ENCODE peak calls at places on chromosomes 5 and 9, in eight cellular contexts. One of them, this sample, is unnamed.

GRCh38 chr5:133825631-133826289 is 142.7 kb downstream of the C5orf15 start:
- DNase-seq in sigmoid colon: no peak
- DNase-seq in transverse colon: no peak
- DNase-seq in bronchial epithelial cell: no peak
- DNase-seq in mesendoderm: no peak
- DNase-seq in CD8-positive, alpha-beta T cell: peak; percentile 28
- DNase-seq in adrenal gland: no peak
- DNase-seq in mucosa of descending colon: no peak
- DNase-seq in this sample: peak; percentile 42

GRCh38 chr9:96061293-96061987 is 185.9 kb downstream of the ERCC6L2 start:
- DNase-seq in sigmoid colon: no peak
- DNase-seq in transverse colon: no peak
- DNase-seq in bronchial epithelial cell: peak; percentile 68
- DNase-seq in mesendoderm: peak; percentile 76
- DNase-seq in CD8-positive, alpha-beta T cell: peak; percentile 26
- DNase-seq in adrenal gland: peak; percentile 71
- DNase-seq in mucosa of descending colon: peak; percentile 44
- DNase-seq in this sample: peak; percentile 27

GRCh38 chr9:21121079-21121478 is 20.6 kb downstream of the IFNW1 start:
- DNase-seq in sigmoid colon: no peak
- DNase-seq in transverse colon: no peak
- DNase-seq in bronchial epithelial cell: no peak
- DNase-seq in mesendoderm: no peak
- DNase-seq in CD8-positive, alpha-beta T cell: no peak
- DNase-seq in adrenal gland: no peak
- DNase-seq in mucosa of descending colon: no peak
- DNase-seq in this sample: no peak

GRCh38 chr9:70998962-70999361 is 122.5 kb downstream of the TRPM3 start:
- DNase-seq in sigmoid colon: no peak
- DNase-seq in transverse colon: no peak
- DNase-seq in bronchial epithelial cell: no peak
- DNase-seq in mesendoderm: no peak
- DNase-seq in CD8-positive, alpha-beta T cell: no peak
- DNase-seq in adrenal gland: no peak
- DNase-seq in mucosa of descending colon: no peak
- DNase-seq in this sample: no peak

GRCh38 chr5:145863005-145863404 is 9.8 kb downstream of the GRXCR2 start:
- DNase-seq in sigmoid colon: no peak
- DNase-seq in transverse colon: no peak
- DNase-seq in bronchial epithelial cell: no peak
- DNase-seq in mesendoderm: no peak
- DNase-seq in CD8-positive, alpha-beta T cell: no peak
- DNase-seq in adrenal gland: no peak
- DNase-seq in mucosa of descending colon: no peak
- DNase-seq in this sample: no peak

GRCh38 chr9:101387871-101388506 is 3.2 kb upstream of the BAAT start:
- DNase-seq in sigmoid colon: no peak
- DNase-seq in transverse colon: no peak
- DNase-seq in bronchial epithelial cell: peak; percentile 68
- DNase-seq in mesendoderm: peak; percentile 70
- DNase-seq in CD8-positive, alpha-beta T cell: no peak
- DNase-seq in adrenal gland: no peak
- DNase-seq in mucosa of descending colon: peak; percentile 42
- DNase-seq in this sample: no peak

GRCh38 chr5:102270036-102270435 is 26.0 kb downstream of the SLCO4C1 start:
- DNase-seq in sigmoid colon: no peak
- DNase-seq in transverse colon: no peak
- DNase-seq in bronchial epithelial cell: no peak
- DNase-seq in mesendoderm: no peak
- DNase-seq in CD8-positive, alpha-beta T cell: no peak
- DNase-seq in adrenal gland: no peak
- DNase-seq in mucosa of descending colon: no peak
- DNase-seq in this sample: no peak

GRCh38 chr9:82682431-82682830 is 380.5 kb downstream of the RASEF start:
- DNase-seq in sigmoid colon: no peak
- DNase-seq in transverse colon: no peak
- DNase-seq in bronchial epithelial cell: no peak
- DNase-seq in mesendoderm: no peak
- DNase-seq in CD8-positive, alpha-beta T cell: no peak
- DNase-seq in adrenal gland: no peak
- DNase-seq in mucosa of descending colon: no peak
- DNase-seq in this sample: no peak

GRCh38 chr5:640461-641330 is 28.6 kb downstream of the CEP72 start:
- DNase-seq in sigmoid colon: no peak
- DNase-seq in transverse colon: no peak
- DNase-seq in bronchial epithelial cell: no peak
- DNase-seq in mesendoderm: no peak
- DNase-seq in CD8-positive, alpha-beta T cell: no peak
- DNase-seq in adrenal gland: no peak
- DNase-seq in mucosa of descending colon: no peak
- DNase-seq in this sample: no peak

GRCh38 chr5:20305463-20305862 is 317.5 kb upstream of the CDH18 start:
- DNase-seq in sigmoid colon: no peak
- DNase-seq in transverse colon: no peak
- DNase-seq in bronchial epithelial cell: no peak
- DNase-seq in mesendoderm: no peak
- DNase-seq in CD8-positive, alpha-beta T cell: no peak
- DNase-seq in adrenal gland: no peak
- DNase-seq in mucosa of descending colon: no peak
- DNase-seq in this sample: no peak

GRCh38 chr9:76576344-76576743 is 117.4 kb downstream of the GCNT1 start:
- DNase-seq in sigmoid colon: peak; percentile 68
- DNase-seq in transverse colon: peak; percentile 40
- DNase-seq in bronchial epithelial cell: peak; percentile 48
- DNase-seq in mesendoderm: peak; percentile 34
- DNase-seq in CD8-positive, alpha-beta T cell: peak; percentile 42
- DNase-seq in adrenal gland: peak; percentile 58
- DNase-seq in mucosa of descending colon: peak; percentile 57
- DNase-seq in this sample: no peak

GRCh38 chr9:16653491-16654407 is 216.7 kb downstream of the BNC2 start:
- DNase-seq in sigmoid colon: peak; percentile 76
- DNase-seq in transverse colon: peak; percentile 12
- DNase-seq in bronchial epithelial cell: no peak
- DNase-seq in mesendoderm: peak; percentile 11
- DNase-seq in CD8-positive, alpha-beta T cell: no peak
- DNase-seq in adrenal gland: peak; percentile 56
- DNase-seq in mucosa of descending colon: no peak
- DNase-seq in this sample: peak; percentile 44

GRCh38 chr5:16707168-16707868 is 90.5 kb upstream of the RETREG1 start:
- DNase-seq in sigmoid colon: no peak
- DNase-seq in transverse colon: no peak
- DNase-seq in bronchial epithelial cell: no peak
- DNase-seq in mesendoderm: no peak
- DNase-seq in CD8-positive, alpha-beta T cell: no peak
- DNase-seq in adrenal gland: no peak
- DNase-seq in mucosa of descending colon: no peak
- DNase-seq in this sample: peak; percentile 85

GRCh38 chr9:16367605-16368424 is 502.7 kb downstream of the BNC2 start:
- DNase-seq in sigmoid colon: no peak
- DNase-seq in transverse colon: no peak
- DNase-seq in bronchial epithelial cell: peak; percentile 77
- DNase-seq in mesendoderm: peak; percentile 85
- DNase-seq in CD8-positive, alpha-beta T cell: no peak
- DNase-seq in adrenal gland: no peak
- DNase-seq in mucosa of descending colon: no peak
- DNase-seq in this sample: no peak

GRCh38 chr5:138271281-138271680 is 3.1 kb downstream of the GFRA3 start:
- DNase-seq in sigmoid colon: no peak
- DNase-seq in transverse colon: no peak
- DNase-seq in bronchial epithelial cell: no peak
- DNase-seq in mesendoderm: no peak
- DNase-seq in CD8-positive, alpha-beta T cell: no peak
- DNase-seq in adrenal gland: no peak
- DNase-seq in mucosa of descending colon: no peak
- DNase-seq in this sample: no peak

GRCh38 chr5:74641014-74641777 is 668 bp upstream of the ENC1 start:
- DNase-seq in sigmoid colon: peak; percentile 81
- DNase-seq in transverse colon: peak; percentile 93
- DNase-seq in bronchial epithelial cell: peak; percentile 57
- DNase-seq in mesendoderm: peak; percentile 86
- DNase-seq in CD8-positive, alpha-beta T cell: no peak
- DNase-seq in adrenal gland: peak; percentile 78
- DNase-seq in mucosa of descending colon: peak; percentile 92
- DNase-seq in this sample: peak; percentile 62

GRCh38 chr5:96114736-96115466 is 153.2 kb upstream of the ELL2 start:
- DNase-seq in sigmoid colon: no peak
- DNase-seq in transverse colon: no peak
- DNase-seq in bronchial epithelial cell: peak; percentile 87
- DNase-seq in mesendoderm: no peak
- DNase-seq in CD8-positive, alpha-beta T cell: no peak
- DNase-seq in adrenal gland: no peak
- DNase-seq in mucosa of descending colon: no peak
- DNase-seq in this sample: no peak
- H3K4me3 ChIP-seq in sigmoid colon: no peak overlapping the region
- H3K4me3 ChIP-seq in transverse colon: no peak overlapping the region
- H3K4me3 ChIP-seq in bronchial epithelial cell: no peak overlapping the region
- H3K4me3 ChIP-seq in mesendoderm: no peak overlapping the region
- H3K4me3 ChIP-seq in CD8-positive, alpha-beta T cell: no peak overlapping the region
- H3K4me3 ChIP-seq in adrenal gland: no peak overlapping the region
- H3K4me3 ChIP-seq in mucosa of descending colon: no peak overlapping the region
- H3K4me3 ChIP-seq in this sample: no peak overlapping the region

DNA sequence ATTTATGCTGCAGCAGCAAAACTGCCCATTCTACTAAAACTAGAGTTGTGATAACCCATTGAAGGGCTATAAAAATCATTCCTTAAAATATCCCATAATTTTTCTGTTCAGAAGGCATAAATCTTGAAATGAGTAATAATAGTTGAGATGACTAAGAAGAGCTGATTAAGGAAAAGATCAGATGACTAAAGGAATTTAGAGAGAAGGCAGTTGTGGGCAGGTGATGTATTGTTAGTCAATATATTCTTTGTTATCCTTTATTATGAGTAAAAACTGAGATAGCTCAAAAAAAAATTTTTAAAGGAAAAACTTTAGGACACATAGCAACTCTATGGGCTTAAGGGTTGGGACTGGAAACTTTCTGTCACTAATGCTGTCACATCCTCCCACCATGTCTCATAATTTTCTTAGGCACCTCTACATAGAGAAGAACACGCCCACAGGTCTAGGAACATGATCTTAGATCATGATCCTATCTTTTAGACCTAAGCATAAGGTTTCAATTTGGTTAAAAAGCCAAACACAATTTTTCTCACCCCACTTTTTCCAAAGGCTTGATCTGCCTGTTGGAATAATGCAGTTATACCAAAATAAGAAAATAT is 597.5 kb upstream of the MEF2C start:
- DNase-seq in sigmoid colon: no peak
- DNase-seq in transverse colon: no peak
- DNase-seq in bronchial epithelial cell: peak; percentile 61
- DNase-seq in mesendoderm: no peak
- DNase-seq in CD8-positive, alpha-beta T cell: no peak
- DNase-seq in adrenal gland: no peak
- DNase-seq in mucosa of descending colon: no peak
- DNase-seq in this sample: no peak
- H3K4me3 ChIP-seq in sigmoid colon: no peak overlapping the region
- H3K4me3 ChIP-seq in transverse colon: no peak overlapping the region
- H3K4me3 ChIP-seq in bronchial epithelial cell: no peak overlapping the region
- H3K4me3 ChIP-seq in mesendoderm: no peak overlapping the region
- H3K4me3 ChIP-seq in CD8-positive, alpha-beta T cell: no peak overlapping the region
- H3K4me3 ChIP-seq in adrenal gland: no peak overlapping the region
- H3K4me3 ChIP-seq in mucosa of descending colon: no peak overlapping the region
- H3K4me3 ChIP-seq in this sample: no peak overlapping the region

DNA sequence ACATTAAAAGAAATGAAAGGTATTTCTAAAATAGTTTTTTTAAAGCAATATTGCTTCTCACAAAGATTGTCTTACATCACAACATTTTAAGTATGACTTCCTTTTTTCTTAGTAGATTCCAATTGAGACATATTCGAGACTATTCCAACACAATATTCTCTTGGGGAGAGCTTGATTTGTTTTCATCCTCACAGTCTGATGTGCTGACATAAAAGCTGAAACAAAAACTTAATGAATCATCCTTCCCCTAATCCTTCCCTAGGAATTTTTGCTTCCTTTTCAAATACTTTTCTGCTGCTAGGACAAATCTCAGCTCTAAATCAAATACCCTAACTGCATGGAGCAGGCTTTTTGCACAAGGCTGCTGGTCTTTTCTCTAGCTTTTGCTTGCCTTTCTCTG is 245.8 kb upstream of the MAP3K1 start:
- DNase-seq in sigmoid colon: no peak
- DNase-seq in transverse colon: no peak
- DNase-seq in bronchial epithelial cell: peak; percentile 48
- DNase-seq in mesendoderm: no peak
- DNase-seq in CD8-positive, alpha-beta T cell: no peak
- DNase-seq in adrenal gland: no peak
- DNase-seq in mucosa of descending colon: no peak
- DNase-seq in this sample: no peak
- H3K4me3 ChIP-seq in sigmoid colon: no peak overlapping the region
- H3K4me3 ChIP-seq in transverse colon: no peak overlapping the region
- H3K4me3 ChIP-seq in bronchial epithelial cell: no peak overlapping the region
- H3K4me3 ChIP-seq in mesendoderm: no peak overlapping the region
- H3K4me3 ChIP-seq in CD8-positive, alpha-beta T cell: no peak overlapping the region
- H3K4me3 ChIP-seq in adrenal gland: no peak overlapping the region
- H3K4me3 ChIP-seq in mucosa of descending colon: no peak overlapping the region
- H3K4me3 ChIP-seq in this sample: no peak overlapping the region

GRCh38 chr5:14896091-14896490 is 24.5 kb upstream of the ANKH start:
- DNase-seq in sigmoid colon: no peak
- DNase-seq in transverse colon: peak; percentile 58
- DNase-seq in bronchial epithelial cell: no peak
- DNase-seq in mesendoderm: no peak
- DNase-seq in CD8-positive, alpha-beta T cell: no peak
- DNase-seq in adrenal gland: no peak
- DNase-seq in mucosa of descending colon: peak; percentile 48
- DNase-seq in this sample: no peak

GRCh38 chr5:14902826-14903560 is 31.4 kb upstream of the ANKH start:
- DNase-seq in sigmoid colon: no peak
- DNase-seq in transverse colon: no peak
- DNase-seq in bronchial epithelial cell: peak; percentile 79
- DNase-seq in mesendoderm: peak; percentile 12
- DNase-seq in CD8-positive, alpha-beta T cell: no peak
- DNase-seq in adrenal gland: no peak
- DNase-seq in mucosa of descending colon: no peak
- DNase-seq in this sample: no peak

GRCh38 chr5:14900661-14901461 is 29.3 kb upstream of the ANKH start:
- DNase-seq in sigmoid colon: no peak
- DNase-seq in transverse colon: no peak
- DNase-seq in bronchial epithelial cell: peak; percentile 71
- DNase-seq in mesendoderm: peak; percentile 76
- DNase-seq in CD8-positive, alpha-beta T cell: no peak
- DNase-seq in adrenal gland: peak; percentile 62
- DNase-seq in mucosa of descending colon: peak; percentile 16
- DNase-seq in this sample: no peak

GRCh38 chr5:14906628-14907027 is 35.0 kb upstream of the ANKH start:
- DNase-seq in sigmoid colon: no peak
- DNase-seq in transverse colon: no peak
- DNase-seq in bronchial epithelial cell: no peak
- DNase-seq in mesendoderm: no peak
- DNase-seq in CD8-positive, alpha-beta T cell: no peak
- DNase-seq in adrenal gland: no peak
- DNase-seq in mucosa of descending colon: no peak
- DNase-seq in this sample: no peak

DNA sequence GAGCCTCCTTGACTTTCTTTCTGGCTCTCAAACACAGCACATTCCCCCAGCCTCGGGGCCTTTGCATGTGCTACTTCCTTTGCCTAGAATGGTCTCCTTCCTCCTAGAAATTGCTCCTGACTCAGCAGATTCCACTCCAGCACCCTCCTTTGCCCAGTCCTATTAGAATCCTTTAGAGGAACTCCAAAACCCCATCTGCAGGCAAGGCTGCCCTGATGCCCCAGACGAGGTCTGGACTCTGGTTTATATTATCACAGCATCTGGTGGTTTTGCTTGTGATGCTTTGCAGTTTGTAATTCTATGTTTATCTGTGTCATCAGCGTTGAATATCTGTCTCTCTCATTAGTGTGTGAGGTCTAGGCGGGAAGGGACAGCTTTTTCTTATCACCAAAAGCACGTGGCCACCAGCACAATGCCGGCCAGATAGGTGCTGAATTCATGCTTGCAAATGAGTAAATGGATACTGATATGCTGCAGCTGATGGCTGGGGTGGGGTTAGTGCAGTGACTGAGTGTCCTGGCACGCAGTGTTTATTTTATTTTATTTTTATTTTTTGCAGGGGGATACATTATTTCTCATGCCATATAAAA is 30.0 kb upstream of the ANKH start:
- DNase-seq in sigmoid colon: no peak
- DNase-seq in transverse colon: no peak
- DNase-seq in bronchial epithelial cell: no peak
- DNase-seq in mesendoderm: peak; percentile 78
- DNase-seq in CD8-positive, alpha-beta T cell: no peak
- DNase-seq in adrenal gland: no peak
- DNase-seq in mucosa of descending colon: peak; percentile 18
- DNase-seq in this sample: no peak
- H3K4me3 ChIP-seq in sigmoid colon: no peak overlapping the region
- H3K4me3 ChIP-seq in transverse colon: no peak overlapping the region
- H3K4me3 ChIP-seq in bronchial epithelial cell: no peak overlapping the region
- H3K4me3 ChIP-seq in mesendoderm: no peak overlapping the region
- H3K4me3 ChIP-seq in CD8-positive, alpha-beta T cell: no peak overlapping the region
- H3K4me3 ChIP-seq in adrenal gland: no peak overlapping the region
- H3K4me3 ChIP-seq in mucosa of descending colon: no peak overlapping the region
- H3K4me3 ChIP-seq in this sample: no peak overlapping the region